ENCODE peak calls at places on chromosomes 12 and 14, in five cellular contexts. X is IMR-90, M is lower leg skin, I is A549, H is GM12892. Z is an unnamed sample.

GRCh38 chr12:34605955-34606748 is 583.9 kb downstream of the ALG10 start:
- DNase-seq in X (no peak), M (no peak), I (no peak), H (no peak), Z (no peak)

GRCh38 chr12:123834845-123835244 is 72.7 kb downstream of the DNAH10 start:
- DNase-seq in X (no peak), M (no peak), I (peak), H (no peak), Z (no peak)

GRCh38 chr12:132053338-132054330 is 90.5 kb downstream of the DDX51 start:
- DNase-seq in X (no peak), M (no peak), I (no peak), H (no peak), Z (no peak)

GRCh38 chr14:77804592-77804991 is 4.7 kb downstream of the ADCK1 start:
- DNase-seq in X (no peak), M (no peak), I (peak), H (no peak), Z (peak)

GRCh38 chr12:21607701-21608100 is 3.1 kb upstream of the GYS2 start:
- DNase-seq in X (peak), M (no peak), I (peak), H (no peak), Z (no peak)

GRCh38 chr14:60656755-60657608 is 7.7 kb upstream of the SIX1 start:
- DNase-seq in X (peak), M (peak), I (peak), H (peak), Z (peak)

GRCh38 chr12:95473440-95473946 is 459 bp upstream of the METAP2 start:
- DNase-seq in X (peak), M (no peak), I (peak), H (peak), Z (peak)

GRCh38 chr12:52029686-52030085 is 21.6 kb upstream of the NR4A1 start:
- DNase-seq in X (peak), M (no peak), I (peak), H (no peak), Z (peak)

GRCh38 chr12:124399622-124400021 is 104.7 kb downstream of the RFLNA start:
- DNase-seq in X (no peak), M (no peak), I (peak), H (peak), Z (no peak)

GRCh38 chr12:2682301-2683282 is 112.2 kb upstream of the FKBP4 start:
- DNase-seq in X (peak), M (peak), I (peak), H (no peak), Z (no peak)

GRCh38 chr12:3073438-3074255 is 3.5 kb upstream of the TSPAN9 start:
- DNase-seq in X (peak), M (peak), I (peak), H (peak), Z (peak)

GRCh38 chr14:67370830-67371229 is 10.7 kb downstream of the EIF2S1 start:
- DNase-seq in X (peak), M (no peak), I (no peak), H (no peak), Z (no peak)

GRCh38 chr14:50053935-50054334 is 62.4 kb downstream of the VCPKMT start:
- DNase-seq in X (no peak), M (peak), I (no peak), H (no peak), Z (no peak)

GRCh38 chr12:96026331-96026730 is 9.1 kb downstream of the LTA4H start:
- DNase-seq in X (no peak), M (no peak), I (no peak), H (no peak), Z (no peak)

GRCh38 chr12:105214670-105215375 is 21.2 kb downstream of the APPL2 start:
- DNase-seq in X (no peak), M (no peak), I (peak), H (no peak), Z (no peak)

GRCh38 chr12:30990316-30990715 is 63.8 kb downstream of the TSPAN11 start:
- DNase-seq in X (no peak), M (no peak), I (no peak), H (no peak), Z (no peak)

GRCh38 chr12:97368462-97369150 is 94.0 kb upstream of the RMST start:
- DNase-seq in X (no peak), M (no peak), I (no peak), H (no peak), Z (no peak)

GRCh38 chr14:79331820-79332219 is 879.5 kb downstream of the DIO2 start:
- DNase-seq in X (no peak), M (no peak), I (no peak), H (no peak), Z (no peak)

GRCh38 chr14:36949371-36949770 is 223.0 kb downstream of the SLC25A21 start:
- DNase-seq in X (no peak), M (no peak), I (no peak), H (no peak), Z (no peak)

GRCh38 chr14:21200752-21201461 is 45.0 kb upstream of the OR5AU1 start:
- DNase-seq in X (no peak), M (no peak), I (no peak), H (no peak), Z (no peak)

GRCh38 chr14:21197418-21198205 is 41.7 kb upstream of the OR5AU1 start:
- DNase-seq in X (no peak), M (no peak), I (no peak), H (no peak), Z (no peak)

GRCh38 chr14:21201732-21202462 is 46.0 kb upstream of the OR5AU1 start:
- DNase-seq in X (no peak), M (no peak), I (no peak), H (no peak), Z (no peak)

GRCh38 chr14:21202463-21203358 is 46.8 kb upstream of the OR5AU1 start:
- DNase-seq in X (no peak), M (no peak), I (no peak), H (no peak), Z (no peak)

DNA sequence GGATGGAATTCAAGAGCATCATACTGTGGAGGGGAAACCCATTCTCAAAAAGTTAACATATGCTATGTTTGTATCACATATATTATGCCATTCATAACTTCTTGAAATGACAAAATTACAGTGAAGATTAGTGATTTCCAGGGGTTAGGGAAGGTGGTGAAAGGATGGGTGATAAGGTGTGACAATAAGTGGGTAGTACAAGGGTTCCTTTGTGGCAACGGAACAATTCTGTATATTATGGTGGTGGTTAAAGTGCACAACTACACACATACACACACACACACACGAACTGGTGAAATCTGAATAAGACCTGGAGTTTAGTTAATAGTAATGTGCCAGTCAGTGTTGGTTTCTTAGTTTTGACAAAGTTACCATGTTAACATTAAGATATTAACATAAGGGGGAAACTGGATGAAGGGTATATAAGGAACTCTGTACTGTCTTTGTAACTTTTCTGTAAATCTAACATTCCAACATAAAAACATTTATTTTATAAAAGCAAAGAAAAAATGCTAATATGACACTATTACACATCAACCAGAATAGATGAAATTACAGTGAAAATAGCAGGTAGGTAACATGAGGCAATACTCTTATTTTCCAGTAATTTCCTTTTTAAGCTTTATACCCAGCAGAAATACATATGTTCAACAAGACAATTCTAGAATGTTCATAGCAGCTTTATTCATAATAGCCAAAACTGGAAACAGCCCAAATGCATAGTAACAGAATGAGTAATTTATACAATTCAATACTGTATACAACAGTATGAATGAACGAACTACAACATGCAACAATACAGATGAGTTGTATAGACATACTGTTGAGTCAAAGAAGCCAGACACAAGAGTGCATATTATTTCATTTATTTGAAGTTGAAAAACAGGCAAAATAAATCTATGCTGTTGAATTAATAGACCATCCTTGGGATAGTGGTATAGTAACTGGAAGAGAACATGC is 44.0 kb upstream of the OR5AU1 start:
- DNase-seq in X (peak), M (no peak), I (no peak), H (no peak), Z (no peak)
- TF ChIP-seq POLR2A in X (no peak), M (no peak), I (no peak), H (no peak), Z (no peak)

DNA sequence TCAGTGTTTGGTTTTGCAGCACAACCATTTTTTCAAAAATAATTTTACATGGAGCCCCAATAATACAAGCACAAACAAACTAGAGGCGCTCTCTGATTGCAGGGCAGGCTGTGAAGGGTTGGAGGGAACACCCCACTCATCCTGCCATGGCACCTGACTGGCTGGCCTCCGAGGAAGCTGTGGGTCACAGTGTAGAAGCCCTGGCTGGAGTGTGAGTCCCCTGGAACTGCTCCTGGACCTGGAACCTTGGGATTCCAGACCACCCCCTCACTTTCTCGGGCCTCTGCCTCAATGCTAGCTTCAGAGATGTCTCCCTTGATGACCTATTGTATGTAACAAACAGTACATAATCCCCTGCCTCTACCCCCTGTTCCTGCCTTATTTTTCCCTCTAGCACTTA is 14.8 kb upstream of the SERPINA12 start:
- DNase-seq in X (no peak), M (no peak), I (no peak), H (no peak), Z (no peak)
- TF ChIP-seq POLR2A in X (no peak), M (no peak), I (no peak), H (no peak), Z (no peak)

GRCh38 chr12:119419371-119419770 is 84.8 kb downstream of the CCDC60 start:
- DNase-seq in X (no peak), M (no peak), I (no peak), H (no peak), Z (no peak)

GRCh38 chr12:119417440-119417839 is 82.9 kb downstream of the CCDC60 start:
- DNase-seq in X (no peak), M (no peak), I (no peak), H (no peak), Z (no peak)

GRCh38 chr12:119425623-119426022 is 91.1 kb downstream of the CCDC60 start:
- DNase-seq in X (no peak), M (no peak), I (no peak), H (no peak), Z (no peak)

GRCh38 chr12:119423285-119423684 is 88.8 kb downstream of the CCDC60 start:
- DNase-seq in X (no peak), M (no peak), I (no peak), H (no peak), Z (no peak)
- TF ChIP-seq POLR2A in X (no peak), M (no peak), I (no peak), H (no peak), Z (no peak)

GRCh38 chr14:64123241-64123956 is 170.8 kb downstream of the ESR2 start:
- DNase-seq in X (no peak), M (no peak), I (no peak), H (no peak), Z (no peak)
- TF ChIP-seq POLR2A in X (no peak), M (no peak), I (no peak), H (no peak), Z (no peak)

GRCh38 chr12:82650627-82651337 is 35.9 kb upstream of the TMTC2 start:
- DNase-seq in X (no peak), M (no peak), I (peak), H (no peak), Z (peak)
- TF ChIP-seq POLR2A in X (no peak), M (no peak), I (no peak), H (no peak), Z (no peak)

GRCh38 chr12:71685961-71686657 is at the start of gene TMEM19:
- DNase-seq in X (peak), M (peak), I (peak), H (peak), Z (peak)
- TF ChIP-seq POLR2A in X (peak), M (no peak), I (peak), H (peak), Z (peak)

GRCh38 chr12:6375269-6376078 is at the start of gene SCNN1A:
- DNase-seq in X (no peak), M (peak), I (no peak), H (no peak), Z (no peak)

GRCh38 chr12:6374781-6375150 is 597 bp downstream of the SCNN1A start:
- DNase-seq in X (no peak), M (no peak), I (no peak), H (no peak), Z (no peak)

GRCh38 chr12:6373022-6373787 is 2.2 kb downstream of the SCNN1A start:
- DNase-seq in X (no peak), M (no peak), I (no peak), H (no peak), Z (no peak)

GRCh38 chr12:6372403-6373003 is 2.9 kb downstream of the SCNN1A start:
- DNase-seq in X (peak), M (peak), I (peak), H (no peak), Z (peak)

GRCh38 chr12:6374028-6374780 is 1.2 kb downstream of the SCNN1A start:
- DNase-seq in X (no peak), M (no peak), I (no peak), H (no peak), Z (no peak)
- TF ChIP-seq POLR2A in X (no peak), M (no peak), I (no peak), H (no peak), Z (no peak)

GRCh38 chr12:13196302-13196921 is at the start of gene EMP1:
- DNase-seq in X (peak), M (peak), I (peak), H (no peak), Z (peak)
- TF ChIP-seq POLR2A in X (peak), M (no peak), I (no peak), H (no peak), Z (peak)

GRCh38 chr12:56616244-56616643 is 13.9 kb downstream of the BAZ2A start:
- DNase-seq in X (no peak), M (no peak), I (no peak), H (no peak), Z (no peak)
- TF ChIP-seq POLR2A in X (no peak), M (no peak), I (no peak), H (no peak), Z (no peak)

Z was measured in H54.